ENCODE peak calls at places on chromosomes 12 and 14, in seven cellular contexts. I is K562, S is AG08395, A is aorta, F is GM13976, C is fibroblast of lung, Q is GM10248. B is an unnamed sample.

GRCh38 chr14:100056964-100057817 is 8.0 kb upstream of the EVL start:
- DNase-seq in S (peak), I (no peak), Q (peak), F (peak), C (peak), A (no peak), B (no peak)

GRCh38 chr12:21940972-21941521 is at the start of gene ABCC9:
- DNase-seq in S (peak), A (peak), C (peak), F (no peak), I (peak), Q (peak), B (no peak)

GRCh38 chr14:102805454-102805891 is 28.2 kb downstream of the TRAF3 start:
- DNase-seq in A (no peak), S (peak), F (no peak), Q (peak), C (no peak), I (no peak), B (peak)

GRCh38 chr14:106417224-106418049 is 891.1 kb downstream of the TMEM121 start:
- DNase-seq in Q (peak), F (peak), S (no peak), A (peak), C (no peak), I (peak), B (no peak)

GRCh38 chr14:79992799-79993198 is 218.5 kb downstream of the DIO2 start:
- DNase-seq in I (no peak), Q (no peak), C (no peak), A (no peak), S (no peak), F (no peak), B (no peak)

GRCh38 chr12:3753549-3754284 is 808 bp upstream of the CRACR2A start:
- DNase-seq in A (no peak), S (peak), I (no peak), C (peak), F (peak), Q (no peak), B (no peak)

GRCh38 chr14:50340045-50340444 is 27.9 kb downstream of the DMAC2L start:
- DNase-seq in S (no peak), C (no peak), F (no peak), A (no peak), I (no peak), Q (no peak), B (no peak)

GRCh38 chr14:105497671-105498429 is 6.8 kb downstream of the TEDC1 start:
- DNase-seq in A (peak), S (no peak), F (no peak), I (no peak), Q (no peak), C (no peak), B (no peak)

GRCh38 chr14:38777401-38777800 is 325.6 kb downstream of the SEC23A start:
- DNase-seq in I (no peak), Q (no peak), C (no peak), A (no peak), S (no peak), F (no peak), B (no peak)

GRCh38 chr14:31124197-31124596 is 83.4 kb downstream of the HECTD1 start:
- DNase-seq in Q (no peak), C (no peak), I (no peak), A (no peak), F (no peak), S (no peak), B (no peak)

GRCh38 chr14:73491977-73492552 is 1.3 kb downstream of the RIOX1 start:
- DNase-seq in F (no peak), S (no peak), I (no peak), C (no peak), A (no peak), Q (no peak), B (no peak)

GRCh38 chr12:93361159-93361919 is 16.4 kb upstream of the NUDT4 start:
- DNase-seq in I (no peak), S (peak), Q (no peak), C (no peak), A (no peak), F (no peak), B (no peak)

GRCh38 chr12:132404956-132405741 is 75.8 kb upstream of the GALNT9 start:
- DNase-seq in Q (no peak), C (no peak), A (no peak), S (no peak), I (no peak), F (no peak), B (no peak)

GRCh38 chr12:101854747-101855146 is 22.6 kb upstream of the DRAM1 start:
- DNase-seq in A (no peak), Q (peak), F (no peak), I (no peak), C (no peak), S (no peak), B (no peak)

GRCh38 chr14:25833341-25834121 is 764.3 kb downstream of the NOVA1 start:
- DNase-seq in I (no peak), A (no peak), S (no peak), Q (no peak), F (no peak), C (peak), B (no peak)

GRCh38 chr12:120234643-120235368 is 30.7 kb downstream of the PXN start:
- DNase-seq in Q (no peak), S (peak), I (peak), A (peak), C (peak), F (no peak), B (peak)

GRCh38 chr14:32399920-32400319 is 70.8 kb downstream of the AKAP6 start:
- DNase-seq in F (peak), I (no peak), S (no peak), C (no peak), A (no peak), Q (no peak), B (no peak)

GRCh38 chr12:30753761-30754382 is 879 bp downstream of the CAPRIN2 start:
- DNase-seq in I (no peak), C (peak), S (peak), F (no peak), A (no peak), Q (no peak), B (no peak)

GRCh38 chr12:105812356-105812755 is 326.4 kb downstream of the NUAK1 start:
- DNase-seq in I (no peak), C (no peak), A (no peak), S (no peak), Q (no peak), F (no peak), B (no peak)

GRCh38 chr14:105061428-105062047 is 3.7 kb downstream of the GPR132 start:
- DNase-seq in I (peak), C (no peak), S (no peak), F (peak), Q (peak), A (no peak), B (no peak)

B was measured in stromal cell of bone marrow.